ENCODE peak calls at places on chromosomes 7 and 10, in six cellular contexts. One of them, this sample, is unnamed.

GRCh38 chr10:52020702-52021101 is 293.4 kb upstream of the DKK1 start:
- DNase-seq in AG09309: no peak
- DNase-seq in fibroblast of mammary gland: no peak
- DNase-seq in HepG2: no peak
- DNase-seq in fibroblast of pulmonary artery: no peak
- DNase-seq in tibial nerve: no peak
- DNase-seq in this sample: no peak

GRCh38 chr10:117005454-117006055 is 568 bp upstream of the SHTN1 start:
- DNase-seq in AG09309: no peak
- DNase-seq in fibroblast of mammary gland: no peak
- DNase-seq in HepG2: peak
- DNase-seq in fibroblast of pulmonary artery: no peak
- DNase-seq in tibial nerve: no peak
- DNase-seq in this sample: no peak

GRCh38 chr7:151286148-151286547 is 37.7 kb upstream of the SMARCD3 start:
- DNase-seq in AG09309: no peak
- DNase-seq in fibroblast of mammary gland: no peak
- DNase-seq in HepG2: no peak
- DNase-seq in fibroblast of pulmonary artery: no peak
- DNase-seq in tibial nerve: no peak
- DNase-seq in this sample: no peak

GRCh38 chr10:73398024-73398423 is 15.8 kb downstream of the ANXA7 start:
- DNase-seq in AG09309: no peak
- DNase-seq in fibroblast of mammary gland: no peak
- DNase-seq in HepG2: no peak
- DNase-seq in fibroblast of pulmonary artery: no peak
- DNase-seq in tibial nerve: no peak
- DNase-seq in this sample: no peak

GRCh38 chr7:100353685-100354330 is 4.1 kb upstream of the PILRB start:
- DNase-seq in AG09309: no peak
- DNase-seq in fibroblast of mammary gland: no peak
- DNase-seq in HepG2: no peak
- DNase-seq in fibroblast of pulmonary artery: no peak
- DNase-seq in tibial nerve: no peak
- DNase-seq in this sample: no peak

GRCh38 chr10:35640474-35640873 is 1.6 kb downstream of the FZD8 start:
- DNase-seq in AG09309: no peak
- DNase-seq in fibroblast of mammary gland: peak
- DNase-seq in HepG2: peak
- DNase-seq in fibroblast of pulmonary artery: peak
- DNase-seq in tibial nerve: peak
- DNase-seq in this sample: peak

GRCh38 chr7:18420758-18421157 is 74.8 kb upstream of the HDAC9 start:
- DNase-seq in AG09309: no peak
- DNase-seq in fibroblast of mammary gland: peak
- DNase-seq in HepG2: no peak
- DNase-seq in fibroblast of pulmonary artery: no peak
- DNase-seq in tibial nerve: no peak
- DNase-seq in this sample: no peak

GRCh38 chr7:20299647-20300312 is 30.9 kb upstream of the ITGB8 start:
- DNase-seq in AG09309: no peak
- DNase-seq in fibroblast of mammary gland: peak
- DNase-seq in HepG2: no peak
- DNase-seq in fibroblast of pulmonary artery: peak
- DNase-seq in tibial nerve: no peak
- DNase-seq in this sample: peak

GRCh38 chr10:130495891-130496642 is 359.9 kb downstream of the GLRX3 start:
- DNase-seq in AG09309: no peak
- DNase-seq in fibroblast of mammary gland: peak
- DNase-seq in HepG2: peak
- DNase-seq in fibroblast of pulmonary artery: peak
- DNase-seq in tibial nerve: no peak
- DNase-seq in this sample: no peak

GRCh38 chr7:20005081-20005480 is 212.1 kb downstream of the MACC1 start:
- DNase-seq in AG09309: no peak
- DNase-seq in fibroblast of mammary gland: no peak
- DNase-seq in HepG2: no peak
- DNase-seq in fibroblast of pulmonary artery: no peak
- DNase-seq in tibial nerve: no peak
- DNase-seq in this sample: no peak

GRCh38 chr10:91349381-91349780 is 60.8 kb upstream of the HECTD2 start:
- DNase-seq in AG09309: peak
- DNase-seq in fibroblast of mammary gland: peak
- DNase-seq in HepG2: no peak
- DNase-seq in fibroblast of pulmonary artery: peak
- DNase-seq in tibial nerve: no peak
- DNase-seq in this sample: peak

GRCh38 chr10:87750001-87750651 is 67.9 kb downstream of the ATAD1 start:
- DNase-seq in AG09309: peak
- DNase-seq in fibroblast of mammary gland: peak
- DNase-seq in HepG2: no peak
- DNase-seq in fibroblast of pulmonary artery: peak
- DNase-seq in tibial nerve: no peak
- DNase-seq in this sample: peak

GRCh38 chr7:50720295-50720694 is 62.4 kb downstream of the GRB10 start:
- DNase-seq in AG09309: no peak
- DNase-seq in fibroblast of mammary gland: no peak
- DNase-seq in HepG2: no peak
- DNase-seq in fibroblast of pulmonary artery: no peak
- DNase-seq in tibial nerve: no peak
- DNase-seq in this sample: no peak

GRCh38 chr7:41628926-41629325 is 74.0 kb downstream of the INHBA start:
- DNase-seq in AG09309: no peak
- DNase-seq in fibroblast of mammary gland: peak
- DNase-seq in HepG2: no peak
- DNase-seq in fibroblast of pulmonary artery: peak
- DNase-seq in tibial nerve: no peak
- DNase-seq in this sample: no peak

GRCh38 chr7:25830228-25830627 is 321.8 kb upstream of the NFE2L3 start:
- DNase-seq in AG09309: no peak
- DNase-seq in fibroblast of mammary gland: no peak
- DNase-seq in HepG2: no peak
- DNase-seq in fibroblast of pulmonary artery: no peak
- DNase-seq in tibial nerve: no peak
- DNase-seq in this sample: no peak

GRCh38 chr10:46523881-46524470 is 32.5 kb downstream of the GPRIN2 start:
- DNase-seq in AG09309: peak
- DNase-seq in fibroblast of mammary gland: peak
- DNase-seq in HepG2: no peak
- DNase-seq in fibroblast of pulmonary artery: peak
- DNase-seq in tibial nerve: no peak
- DNase-seq in this sample: peak

GRCh38 chr10:110600487-110601101 is 33.1 kb downstream of the SMC3 start:
- DNase-seq in AG09309: peak
- DNase-seq in fibroblast of mammary gland: peak
- DNase-seq in HepG2: peak
- DNase-seq in fibroblast of pulmonary artery: peak
- DNase-seq in tibial nerve: no peak
- DNase-seq in this sample: peak

GRCh38 chr7:28957822-28958234 is 302 bp downstream of the TRIL start:
- DNase-seq in AG09309: no peak
- DNase-seq in fibroblast of mammary gland: no peak
- DNase-seq in HepG2: no peak
- DNase-seq in fibroblast of pulmonary artery: no peak
- DNase-seq in tibial nerve: no peak
- DNase-seq in this sample: no peak

GRCh38 chr10:29001801-29002200 is 287.1 kb upstream of the LYZL1 start:
- DNase-seq in AG09309: no peak
- DNase-seq in fibroblast of mammary gland: no peak
- DNase-seq in HepG2: no peak
- DNase-seq in fibroblast of pulmonary artery: no peak
- DNase-seq in tibial nerve: no peak
- DNase-seq in this sample: no peak

GRCh38 chr10:63700209-63700934 is 179.2 kb downstream of the REEP3 start:
- DNase-seq in AG09309: peak
- DNase-seq in fibroblast of mammary gland: peak
- DNase-seq in HepG2: no peak
- DNase-seq in fibroblast of pulmonary artery: peak
- DNase-seq in tibial nerve: peak
- DNase-seq in this sample: peak

GRCh38 chr7:711093-711966 is 15.2 kb upstream of the DNAAF5 start:
- DNase-seq in AG09309: no peak
- DNase-seq in fibroblast of mammary gland: no peak
- DNase-seq in HepG2: no peak
- DNase-seq in fibroblast of pulmonary artery: no peak
- DNase-seq in tibial nerve: no peak
- DNase-seq in this sample: no peak
- H3K4me3 ChIP-seq in AG09309: no peak
- H3K4me3 ChIP-seq in fibroblast of mammary gland: peak
- H3K4me3 ChIP-seq in HepG2: no peak
- H3K4me3 ChIP-seq in fibroblast of pulmonary artery: peak
- H3K4me3 ChIP-seq in tibial nerve: peak
- H3K4me3 ChIP-seq in this sample: peak

DNA sequence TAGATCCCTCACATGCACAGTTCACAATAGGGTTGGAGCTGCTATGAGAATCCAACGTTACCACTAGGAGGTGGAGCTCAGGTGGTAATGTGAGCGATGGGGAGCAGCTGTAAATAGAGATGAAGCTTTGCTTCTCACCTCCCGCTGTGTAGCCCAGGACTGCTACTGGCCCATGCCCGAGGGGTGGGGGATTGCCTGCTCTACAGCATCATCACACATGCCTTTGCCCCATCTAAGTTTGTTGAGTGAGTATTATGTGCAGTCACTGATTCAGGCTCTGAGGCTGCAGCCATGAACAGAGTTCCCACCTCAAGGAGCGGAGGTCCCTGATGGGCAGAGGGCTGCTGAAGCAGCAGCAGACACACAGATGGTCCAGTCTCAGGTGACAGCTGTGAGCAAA is 94.1 kb downstream of the CHST15 start:
- DNase-seq in AG09309: no peak
- DNase-seq in fibroblast of mammary gland: no peak
- DNase-seq in HepG2: no peak
- DNase-seq in fibroblast of pulmonary artery: no peak
- DNase-seq in tibial nerve: no peak
- DNase-seq in this sample: no peak
- TF ChIP-seq CTCF in AG09309: no peak
- TF ChIP-seq CTCF in fibroblast of mammary gland: no peak
- TF ChIP-seq CTCF in HepG2: no peak
- TF ChIP-seq CTCF in fibroblast of pulmonary artery: no peak
- TF ChIP-seq CTCF in tibial nerve: no peak
- TF ChIP-seq CTCF in this sample: peak

DNA sequence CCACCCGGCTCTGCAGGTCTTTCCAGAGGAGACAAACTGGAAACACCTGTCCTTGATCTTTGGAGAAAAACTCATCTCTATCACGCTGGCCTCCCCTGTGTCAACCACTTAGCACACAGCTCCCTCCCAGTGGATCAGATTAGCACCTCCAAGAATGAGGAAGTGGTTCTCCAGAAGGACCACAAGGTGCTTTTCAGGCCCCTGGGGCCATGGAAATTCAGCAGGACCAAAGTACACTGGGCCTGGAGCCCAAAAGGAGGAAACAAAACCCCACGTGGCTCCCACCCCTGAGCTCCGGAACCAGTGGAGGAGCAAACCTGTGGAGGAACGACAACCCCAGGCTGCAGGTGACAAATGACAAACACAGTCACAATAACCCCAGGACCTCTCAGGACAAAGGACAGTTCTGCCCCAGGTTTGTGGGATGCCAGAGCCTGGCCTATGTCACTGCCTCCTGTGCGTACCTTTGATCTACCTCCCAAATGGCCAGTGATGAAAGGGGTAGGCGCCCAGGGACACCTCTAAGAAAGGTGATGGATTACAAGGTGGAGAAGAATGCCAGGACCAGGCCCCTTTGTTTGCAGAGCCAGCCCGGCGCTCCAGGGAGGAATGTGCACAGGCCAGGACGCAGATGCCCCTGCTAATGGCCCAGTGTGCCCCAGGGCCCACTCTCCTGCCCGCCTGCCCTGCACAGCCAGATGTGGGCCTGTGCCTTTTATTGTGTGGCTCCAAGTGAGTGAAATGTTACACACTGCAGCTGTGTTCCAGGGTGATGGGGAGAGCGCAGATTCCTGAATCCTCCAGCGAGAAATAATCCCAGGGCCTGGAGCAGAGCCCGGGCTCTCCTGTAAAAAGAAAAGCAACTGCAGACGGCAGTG is 5.6 kb downstream of the TNS3 start:
- DNase-seq in AG09309: no peak
- DNase-seq in fibroblast of mammary gland: peak
- DNase-seq in HepG2: peak
- DNase-seq in fibroblast of pulmonary artery: peak
- DNase-seq in tibial nerve: peak
- DNase-seq in this sample: no peak
- H3K4me3 ChIP-seq in AG09309: no peak
- H3K4me3 ChIP-seq in fibroblast of mammary gland: no peak
- H3K4me3 ChIP-seq in HepG2: no peak
- H3K4me3 ChIP-seq in fibroblast of pulmonary artery: no peak
- H3K4me3 ChIP-seq in tibial nerve: peak
- H3K4me3 ChIP-seq in this sample: no peak

GRCh38 chr10:99678921-99679320 is 19.6 kb downstream of the ENTPD7 start:
- DNase-seq in AG09309: no peak
- DNase-seq in fibroblast of mammary gland: no peak
- DNase-seq in HepG2: no peak
- DNase-seq in fibroblast of pulmonary artery: no peak
- DNase-seq in tibial nerve: no peak
- DNase-seq in this sample: no peak

GRCh38 chr10:99685232-99686041 is 26.1 kb downstream of the ENTPD7 start:
- DNase-seq in AG09309: no peak
- DNase-seq in fibroblast of mammary gland: no peak
- DNase-seq in HepG2: no peak
- DNase-seq in fibroblast of pulmonary artery: no peak
- DNase-seq in tibial nerve: no peak
- DNase-seq in this sample: no peak

GRCh38 chr10:99681553-99681952 is 22.2 kb downstream of the ENTPD7 start:
- DNase-seq in AG09309: peak
- DNase-seq in fibroblast of mammary gland: peak
- DNase-seq in HepG2: no peak
- DNase-seq in fibroblast of pulmonary artery: peak
- DNase-seq in tibial nerve: no peak
- DNase-seq in this sample: peak

GRCh38 chr10:99682032-99682431 is 22.7 kb downstream of the ENTPD7 start:
- DNase-seq in AG09309: no peak
- DNase-seq in fibroblast of mammary gland: no peak
- DNase-seq in HepG2: no peak
- DNase-seq in fibroblast of pulmonary artery: no peak
- DNase-seq in tibial nerve: no peak
- DNase-seq in this sample: no peak

GRCh38 chr10:99682752-99683151 is 23.4 kb downstream of the ENTPD7 start:
- DNase-seq in AG09309: no peak
- DNase-seq in fibroblast of mammary gland: no peak
- DNase-seq in HepG2: no peak
- DNase-seq in fibroblast of pulmonary artery: peak
- DNase-seq in tibial nerve: no peak
- DNase-seq in this sample: no peak
- TF ChIP-seq CTCF in AG09309: peak
- TF ChIP-seq CTCF in fibroblast of mammary gland: peak
- TF ChIP-seq CTCF in HepG2: peak
- TF ChIP-seq CTCF in fibroblast of pulmonary artery: no peak
- TF ChIP-seq CTCF in tibial nerve: no peak
- TF ChIP-seq CTCF in this sample: peak

This sample was measured in astrocyte of the cerebellum.